ENCODE peak calls at places on chromosomes 16 and 17, in five cellular contexts. F is neural progenitor cell, U is hepatocyte, J is cardiac muscle cell, A is heart right ventricle. O is an unnamed sample.

GRCh38 chr16:79885320-79885719 is 284.8 kb upstream of the MAF start:
- DNase-seq in F (no peak), U (no peak), J (no peak), A (no peak), O (no peak)

GRCh38 chr17:40935624-40936023 is 1.8 kb downstream of the KRT23 start:
- DNase-seq in F (no peak), U (no peak), J (no peak), A (no peak), O (no peak)

GRCh38 chr16:80546249-80546648 is 5.5 kb downstream of the DYNLRB2 start:
- DNase-seq in F (no peak), U (no peak), J (no peak), A (no peak), O (no peak)

GRCh38 chr17:57507828-57508227 is 237.3 kb downstream of the CCDC182 start:
- DNase-seq in F (no peak), U (no peak), J (no peak), A (no peak), O (no peak)

GRCh38 chr16:55842369-55843104 is 9.6 kb upstream of the CES1 start:
- DNase-seq in F (peak; percentile 74), U (peak; percentile 73), J (peak; percentile 63), A (peak; percentile 35), O (peak; percentile 47)

GRCh38 chr16:72635104-72635503 is 412.8 kb downstream of the ZFHX3 start:
- DNase-seq in F (no peak), U (no peak), J (no peak), A (no peak), O (no peak)

GRCh38 chr16:55912022-55912421 is 36.8 kb upstream of the CES5A start:
- DNase-seq in F (no peak), U (no peak), J (no peak), A (peak; percentile 72), O (no peak)

GRCh38 chr17:51060396-51060795 is 60.3 kb downstream of the SPAG9 start:
- DNase-seq in F (no peak), U (peak; percentile 6), J (no peak), A (no peak), O (no peak)

GRCh38 chr17:44779211-44780025 is 20.6 kb downstream of the ADAM11 start:
- DNase-seq in F (peak; percentile 85), U (peak; percentile 87), J (peak; percentile 77), A (peak; percentile 82), O (peak; percentile 93)

GRCh38 chr17:66260688-66261087 is 31.5 kb upstream of the APOH start:
- DNase-seq in F (no peak), U (no peak), J (no peak), A (no peak), O (no peak)

GRCh38 chr16:51982715-51983680 is 563.9 kb downstream of the TOX3 start:
- DNase-seq in F (peak; percentile 84), U (peak; percentile 88), J (peak; percentile 79), A (peak; percentile 35), O (peak; percentile 72)
- TF ChIP-seq CTCF in F (peak; percentile 91), U (peak; percentile 89), J (peak; percentile 73), A (peak; percentile 49), O (peak; percentile 78)

GRCh38 chr17:74453665-74454196 is 12.7 kb upstream of the CD300A start:
- DNase-seq in F (peak; percentile 97), U (no peak), J (no peak), A (no peak), O (no peak)

GRCh38 chr17:74455025-74455585 is 11.3 kb upstream of the CD300A start:
- DNase-seq in F (peak; percentile 40), U (no peak), J (no peak), A (peak; percentile 54), O (no peak)

GRCh38 chr17:74452027-74452840 is 14.2 kb upstream of the CD300A start:
- DNase-seq in F (no peak), U (no peak), J (no peak), A (no peak), O (no peak)

GRCh38 chr17:74452841-74453661 is 13.4 kb upstream of the CD300A start:
- DNase-seq in F (peak; percentile 72), U (peak; percentile 40), J (no peak), A (no peak), O (no peak)

GRCh38 chr17:74454197-74455024 is 12.0 kb upstream of the CD300A start:
- DNase-seq in F (peak; percentile 38), U (peak; percentile 97), J (peak; percentile 92), A (peak; percentile 94), O (peak; percentile 89)
- TF ChIP-seq CTCF in F (no peak), U (peak; percentile 4), J (no peak), A (peak; percentile 12), O (no peak)

GRCh38 chr17:1360975-1361374 is 39.0 kb downstream of the YWHAE start:
- DNase-seq in F (no peak), U (no peak), J (no peak), A (no peak), O (no peak)
- TF ChIP-seq CTCF in F (no peak), U (no peak), J (no peak), A (no peak), O (no peak)

GRCh38 chr17:39107141-39107540 is 44.3 kb downstream of the PLXDC1 start:
- DNase-seq in F (no peak), U (no peak), J (no peak), A (no peak), O (no peak)

GRCh38 chr17:39105705-39106104 is 45.7 kb downstream of the PLXDC1 start:
- DNase-seq in F (no peak), U (no peak), J (no peak), A (no peak), O (no peak)

GRCh38 chr17:39104657-39105056 is 46.8 kb downstream of the PLXDC1 start:
- DNase-seq in F (no peak), U (no peak), J (peak; percentile 22), A (no peak), O (no peak)

GRCh38 chr17:39101139-39101538 is 50.3 kb downstream of the PLXDC1 start:
- DNase-seq in F (no peak), U (no peak), J (no peak), A (no peak), O (no peak)

GRCh38 chr17:39104046-39104445 is 47.4 kb downstream of the PLXDC1 start:
- DNase-seq in F (no peak), U (peak; percentile 60), J (peak; percentile 79), A (no peak), O (no peak)
- TF ChIP-seq CTCF in F (no peak), U (no peak), J (no peak), A (no peak), O (no peak)

DNA sequence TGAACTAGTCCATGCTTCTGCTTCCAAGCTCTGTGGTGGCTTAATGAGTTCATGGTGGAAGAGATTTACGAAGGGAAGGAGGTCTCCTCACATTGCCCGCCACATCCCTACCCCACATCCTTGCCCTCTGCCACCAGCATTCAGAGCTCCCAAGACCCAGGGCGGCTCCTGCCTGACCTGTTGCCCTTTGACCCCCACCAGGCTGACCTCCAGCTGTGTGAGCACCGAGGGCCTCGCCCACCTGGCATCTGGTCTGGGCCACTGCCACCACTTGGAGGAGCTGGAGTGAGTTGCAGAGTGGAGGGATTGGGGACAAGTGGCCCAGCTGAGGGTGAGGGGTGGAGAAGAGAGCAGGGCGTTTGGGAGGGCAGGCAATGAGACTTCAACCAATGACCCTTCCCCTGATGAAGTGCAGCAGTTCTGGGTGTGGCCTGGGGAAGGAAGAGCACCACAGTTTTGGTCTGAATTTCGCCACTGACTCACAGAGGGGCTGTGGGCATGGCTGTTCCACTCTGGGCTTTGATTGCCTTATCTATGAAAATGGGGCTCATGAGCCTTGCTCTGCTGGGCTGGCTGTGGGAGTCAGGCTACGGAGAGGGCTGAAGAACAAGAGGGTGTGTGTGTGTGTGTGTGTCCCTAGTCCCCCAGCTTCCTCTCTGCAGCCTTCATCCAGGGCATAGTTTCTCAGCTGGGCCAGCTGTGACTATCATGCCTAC is 22.6 kb upstream of the CPNE2 start:
- DNase-seq in F (no peak), U (no peak), J (no peak), A (no peak), O (no peak)
- TF ChIP-seq CTCF in F (no peak), U (no peak), J (no peak), A (no peak), O (no peak)

GRCh38 chr16:81779540-81780320 is 639 bp downstream of the PLCG2 start:
- DNase-seq in F (peak; percentile 33), U (peak; percentile 45), J (no peak), A (peak; percentile 25), O (peak; percentile 28)
- TF ChIP-seq CTCF in F (no peak), U (no peak), J (no peak), A (no peak), O (no peak)

DNA sequence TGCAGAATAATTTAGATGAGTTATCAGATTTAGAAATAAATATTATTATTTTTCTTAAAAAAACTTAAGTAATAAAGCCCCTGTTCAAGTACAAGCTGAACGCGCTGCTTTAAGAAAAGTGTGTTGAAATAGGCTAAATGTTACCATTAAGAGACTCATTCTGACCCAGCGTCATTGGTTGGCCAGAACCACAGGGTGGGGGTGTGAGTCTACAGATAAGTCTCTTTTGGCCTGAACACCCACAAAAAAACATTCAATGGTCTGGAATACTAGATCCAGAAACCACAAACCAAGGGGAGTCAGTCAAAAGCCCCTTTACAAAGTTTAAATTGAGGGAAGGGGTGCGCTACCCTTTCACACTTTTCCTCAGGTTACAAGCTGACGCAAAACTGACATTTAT is 776.1 kb downstream of the KCNJ2 start:
- DNase-seq in F (peak; percentile 33), U (no peak), J (peak; percentile 60), A (no peak), O (no peak)
- TF ChIP-seq CTCF in F (peak; percentile 33), U (no peak), J (no peak), A (no peak), O (no peak)

DNA sequence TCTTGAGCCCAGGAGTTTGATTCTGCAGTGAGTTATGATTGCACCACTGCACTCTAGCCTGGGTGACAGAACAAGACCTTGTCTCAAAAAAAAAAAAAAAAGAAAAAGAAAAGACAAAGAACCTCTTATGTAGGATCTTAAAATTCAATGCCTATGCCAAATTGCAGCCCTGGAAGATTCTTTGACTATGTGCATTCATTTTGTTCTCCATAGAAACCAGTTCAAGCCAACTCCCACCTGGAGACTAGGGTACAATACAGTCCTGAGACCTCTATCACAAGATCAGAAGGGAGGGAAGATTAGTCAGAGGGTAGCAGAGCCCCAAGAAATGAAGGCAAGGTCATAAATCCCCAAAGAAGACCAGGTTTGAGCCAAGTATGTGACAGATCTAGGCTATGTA is 90.6 kb upstream of the HAS3 start:
- DNase-seq in F (no peak), U (no peak), J (no peak), A (no peak), O (no peak)
- TF ChIP-seq CTCF in F (no peak), U (no peak), J (no peak), A (no peak), O (no peak)